ENCODE peak calls at places on chromosomes 3 and 15, in five cellular contexts. L, O, X, I and D are unnamed samples.

GRCh38 chr3:65182085-65182484 is 494.3 kb upstream of the ADAMTS9 start:
- DNase-seq in L (no peak), O (no peak), X (no peak), I (no peak), D (no peak)

GRCh38 chr3:131221731-131222130 is 159.8 kb upstream of the NUDT16 start:
- DNase-seq in L (peak; percentile 71), O (peak; percentile 61), X (no peak), I (no peak), D (peak; percentile 87)

GRCh38 chr15:71115567-71116351 is 488 bp downstream of the THSD4 start:
- DNase-seq in L (peak; percentile 57), O (peak; percentile 56), X (no peak), I (no peak), D (no peak)

GRCh38 chr3:128933922-128934253 is 54.5 kb downstream of the ACAD9 start:
- DNase-seq in L (no peak), O (no peak), X (no peak), I (no peak), D (no peak)

GRCh38 chr3:152353578-152353977 is 84.8 kb downstream of the MBNL1 start:
- DNase-seq in L (no peak), O (no peak), X (no peak), I (no peak), D (no peak)

GRCh38 chr3:193851941-193852674 is 259.1 kb downstream of the OPA1 start:
- DNase-seq in L (no peak), O (no peak), X (no peak), I (no peak), D (no peak)

GRCh38 chr3:39762537-39762936 is 46.9 kb upstream of the MYRIP start:
- DNase-seq in L (no peak), O (no peak), X (no peak), I (no peak), D (no peak)

GRCh38 chr15:75749820-75750219 is 37.2 kb upstream of the CSPG4 start:
- DNase-seq in L (no peak), O (no peak), X (no peak), I (no peak), D (no peak)

GRCh38 chr3:16604433-16604832 is 790 bp downstream of the DAZL start:
- DNase-seq in L (no peak), O (no peak), X (no peak), I (no peak), D (no peak)

GRCh38 chr15:52324109-52324508 is 28.5 kb upstream of the MYO5C start:
- DNase-seq in L (no peak), O (no peak), X (no peak), I (no peak), D (no peak)

GRCh38 chr3:104069114-104069513 is 1297.6 kb upstream of the ALCAM start:
- DNase-seq in L (peak; percentile 63), O (peak; percentile 87), X (no peak), I (no peak), D (no peak)

GRCh38 chr3:198030125-198030524 is 70.1 kb downstream of the LMLN start:
- DNase-seq in L (no peak), O (no peak), X (no peak), I (no peak), D (no peak)

GRCh38 chr15:75647370-75648155 is at the start of gene SNX33:
- DNase-seq in L (peak; percentile 83), O (peak; percentile 47), X (no peak), I (peak; percentile 35), D (peak; percentile 69)

GRCh38 chr3:11331101-11331500 is 58.9 kb downstream of the ATG7 start:
- DNase-seq in L (peak; percentile 62), O (no peak), X (no peak), I (no peak), D (no peak)

GRCh38 chr15:73926191-73927002 is at the start of gene LOXL1:
- DNase-seq in L (peak; percentile 86), O (peak; percentile 56), X (no peak), I (no peak), D (peak; percentile 83)

GRCh38 chr3:35194666-35195065 is 444.7 kb upstream of the ARPP21 start:
- DNase-seq in L (no peak), O (no peak), X (no peak), I (no peak), D (no peak)